ENCODE peak calls at places on chromosome 16, in ten cellular contexts. O is sigmoid colon; N is ovary; P is CD4-positive, alpha-beta memory T cell; Z is pancreas; F is left ventricle myocardium inferior; R is adrenal gland; D is heart right ventricle; A is CD4-positive, alpha-beta T cell; V is breast epithelium. S is an unnamed sample.
A peak's percentile ranks its signal among the peaks of the same experiment; 100 is the strongest.

GRCh38 chr16:88349153-88349902 is 33.4 kb upstream of the ZNF469 start:
- DNase-seq in F (no peak), Z (no peak), P (no peak), D (no peak), N (no peak), R (no peak), A (no peak), V (no peak), O (peak; percentile 47), S (no peak)

GRCh38 chr16:10368984-10369551 is 16.8 kb upstream of the ATF7IP2 start:
- DNase-seq in O (no peak), P (no peak), R (no peak), N (no peak), D (no peak), Z (no peak), F (no peak), A (no peak), V (no peak), S (no peak)

GRCh38 chr16:20799599-20799998 is 6.7 kb downstream of the ERI2 start:
- DNase-seq in D (no peak), O (no peak), N (no peak), Z (no peak), R (no peak), P (peak; percentile 45), A (no peak), V (no peak), F (no peak), S (no peak)

GRCh38 chr16:53892155-53892554 is 188.2 kb downstream of the FTO start:
- DNase-seq in N (peak; percentile 27), P (peak; percentile 46), F (no peak), R (peak; percentile 66), A (no peak), D (peak; percentile 55), O (no peak), Z (peak; percentile 16), V (peak; percentile 55), S (peak; percentile 7)

GRCh38 chr16:75919664-75920063 is 193.4 kb upstream of the CPHXL start:
- DNase-seq in A (no peak), P (no peak), R (no peak), N (no peak), F (no peak), Z (peak; percentile 25), O (no peak), D (no peak), V (no peak), S (no peak)

GRCh38 chr16:4982056-4982867 is 24.1 kb downstream of the SEC14L5 start:
- DNase-seq in Z (no peak), P (no peak), R (peak; percentile 86), A (no peak), D (peak; percentile 66), N (no peak), V (no peak), F (peak; percentile 74), O (no peak), S (peak; percentile 43)

GRCh38 chr16:54651851-54652770 is 278.6 kb upstream of the IRX5 start:
- DNase-seq in A (no peak), F (no peak), P (no peak), R (no peak), D (no peak), Z (no peak), N (no peak), V (no peak), O (no peak), S (no peak)

GRCh38 chr16:22653876-22654275 is 143.2 kb downstream of the NPIPB5 start:
- DNase-seq in V (no peak), O (no peak), R (no peak), N (no peak), Z (no peak), F (no peak), P (no peak), D (no peak), A (no peak), S (no peak)

GRCh38 chr16:48013476-48013875 is 142.3 kb downstream of the ABCC12 start:
- DNase-seq in R (no peak), N (no peak), P (no peak), V (no peak), Z (no peak), A (no peak), O (no peak), F (no peak), D (peak; percentile 5), S (no peak)

GRCh38 chr16:84989791-84990620 is 21.3 kb downstream of the ZDHHC7 start:
- DNase-seq in O (no peak), D (no peak), Z (no peak), F (no peak), R (no peak), A (no peak), V (no peak), N (no peak), P (no peak), S (no peak)

GRCh38 chr16:3838600-3839401 is 41.7 kb downstream of the CREBBP start:
- DNase-seq in N (no peak), A (no peak), Z (no peak), R (no peak), V (no peak), P (no peak), D (no peak), F (no peak), O (no peak), S (no peak)

GRCh38 chr16:82657786-82658185 is 31.0 kb downstream of the CDH13 start:
- DNase-seq in N (no peak), F (no peak), O (no peak), A (no peak), Z (no peak), R (no peak), P (no peak), D (no peak), V (no peak), S (no peak)

GRCh38 chr16:82658796-82659195 is 32.0 kb downstream of the CDH13 start:
- DNase-seq in Z (no peak), N (no peak), A (no peak), P (no peak), R (no peak), D (no peak), V (no peak), O (no peak), F (no peak), S (no peak)

GRCh38 chr16:82657239-82657638 is 30.5 kb downstream of the CDH13 start:
- DNase-seq in R (no peak), N (no peak), D (no peak), F (no peak), Z (no peak), V (no peak), A (no peak), P (no peak), O (no peak), S (no peak)

GRCh38 chr16:82660966-82661365 is 34.2 kb downstream of the CDH13 start:
- DNase-seq in R (no peak), P (no peak), Z (no peak), V (no peak), N (no peak), O (no peak), A (no peak), D (no peak), F (no peak), S (no peak)

DNA sequence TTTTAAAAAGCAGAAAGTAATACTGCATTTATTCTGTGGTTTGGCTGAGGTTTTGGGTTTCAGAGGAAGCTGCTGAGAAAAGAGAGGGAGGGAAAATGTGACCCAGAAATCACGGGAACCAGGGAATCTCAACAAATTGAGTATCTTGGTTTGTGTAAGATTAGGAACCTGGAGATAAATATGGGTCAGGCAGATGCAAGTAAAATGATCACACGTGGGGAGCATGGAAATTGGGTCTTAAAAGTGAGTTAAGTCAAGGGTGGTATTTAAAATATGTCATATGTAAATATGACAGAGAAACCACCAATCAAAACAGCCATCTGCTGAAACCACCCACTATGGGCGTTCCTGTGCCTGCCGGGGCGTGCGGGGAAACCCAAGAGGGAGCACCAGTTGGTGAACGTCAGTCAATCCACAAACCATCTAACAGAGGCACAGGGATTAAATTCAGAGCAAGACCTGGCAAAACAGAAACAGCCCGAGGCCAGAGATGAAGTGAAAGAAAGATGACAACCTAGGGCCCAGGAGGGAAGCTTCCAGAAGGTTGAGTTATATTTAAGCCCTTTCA is 33.4 kb downstream of the CDH13 start:
- DNase-seq in F (no peak), D (no peak), R (no peak), Z (no peak), V (no peak), P (peak; percentile 67), N (no peak), O (no peak), A (no peak), S (no peak)
- H3K27ac ChIP-seq in F (no peak overlapping the region), D (no peak overlapping the region), R (no peak overlapping the region), Z (no peak overlapping the region), V (no peak overlapping the region), P (peak overlapping the region; percentile 14), N (no peak overlapping the region), O (no peak overlapping the region), A (no peak overlapping the region), S (no peak overlapping the region)

GRCh38 chr16:27109666-27110523 is 43.2 kb downstream of the C16orf82 start:
- DNase-seq in A (peak; percentile 84), R (peak; percentile 66), F (peak; percentile 87), Z (peak; percentile 38), O (peak; percentile 80), D (peak; percentile 82), V (peak; percentile 55), P (peak; percentile 72), N (peak; percentile 76), S (peak; percentile 59)
- H3K27ac ChIP-seq in A (no peak overlapping the region), R (no peak overlapping the region), F (peak overlapping the region; percentile 83), Z (no peak overlapping the region), O (peak overlapping the region; percentile 46), D (peak overlapping the region; percentile 57), V (peak overlapping the region; percentile 57), P (no peak overlapping the region), N (no peak overlapping the region), S (no peak overlapping the region)

GRCh38 chr16:15491430-15491829 is 57.0 kb downstream of the BMERB1 start:
- DNase-seq in R (no peak), P (no peak), F (no peak), D (no peak), O (no peak), N (no peak), A (no peak), Z (no peak), V (no peak), S (no peak)
- H3K27ac ChIP-seq in R (no peak overlapping the region), P (no peak overlapping the region), F (no peak overlapping the region), D (no peak overlapping the region), O (no peak overlapping the region), N (no peak overlapping the region), A (no peak overlapping the region), Z (no peak overlapping the region), V (no peak overlapping the region), S (no peak overlapping the region)

GRCh38 chr16:56356276-56357241 is 68.8 kb downstream of the AMFR start:
- DNase-seq in N (peak; percentile 77), D (peak; percentile 77), A (peak; percentile 58), F (peak; percentile 80), O (peak; percentile 91), R (peak; percentile 90), P (peak; percentile 43), V (peak; percentile 79), Z (peak; percentile 68), S (peak; percentile 18)

GRCh38 chr16:56355786-56356275 is 69.5 kb downstream of the AMFR start:
- DNase-seq in O (peak; percentile 64), Z (no peak), N (peak; percentile 37), V (peak; percentile 48), F (peak; percentile 14), D (no peak), R (no peak), A (no peak), P (no peak), S (no peak)

GRCh38 chr16:56355221-56355620 is 70.1 kb downstream of the AMFR start:
- DNase-seq in N (peak; percentile 26), P (no peak), V (peak; percentile 43), F (no peak), R (no peak), O (peak; percentile 55), A (no peak), D (no peak), Z (no peak), S (no peak)

GRCh38 chr16:56357765-56358322 is 67.5 kb downstream of the AMFR start:
- DNase-seq in V (peak; percentile 34), D (no peak), O (peak; percentile 65), Z (no peak), R (no peak), A (no peak), F (peak; percentile 15), N (peak; percentile 38), P (no peak), S (no peak)

GRCh38 chr16:56357291-56357764 is 68.0 kb downstream of the AMFR start:
- DNase-seq in Z (no peak), O (peak; percentile 66), N (peak; percentile 43), P (no peak), A (no peak), F (peak; percentile 7), R (peak; percentile 14), D (no peak), V (no peak), S (no peak)
- H3K27ac ChIP-seq in Z (no peak overlapping the region), O (peak overlapping the region; percentile 62), N (peak overlapping the region; percentile 63), P (no peak overlapping the region), A (no peak overlapping the region), F (peak overlapping the region; percentile 70), R (peak overlapping the region; percentile 76), D (peak overlapping the region; percentile 72), V (peak overlapping the region; percentile 50), S (peak overlapping the region; percentile 42)